ENCODE peak calls at places on chromosomes 1 and 21, in four cellular contexts. Q is ascending aorta; K is A172; E is activated naive CD8-positive, alpha-beta T cell treated with anti-CD3 and anti-CD28 coated beads, Interleukin-2, amount 50 U/mL, for 24 hours. F is an unnamed sample.

GRCh38 chr1:47569681-47570470 is 132.0 kb downstream of the FOXD2 start:
- DNase-seq in K (peak; percentile 91), Q (peak; percentile 31), E (no peak), F (peak; percentile 88)

GRCh38 chr1:107277022-107277421 is 136.2 kb downstream of the NTNG1 start:
- DNase-seq in Q (no peak), E (peak; percentile 3), K (peak; percentile 4), F (peak; percentile 78)

GRCh38 chr1:15816674-15817073 is 9.2 kb upstream of the UQCRHL start:
- DNase-seq in E (no peak), K (no peak), Q (no peak), F (no peak)

GRCh38 chr21:38797470-38797869 is 8.3 kb upstream of the ETS2 start:
- DNase-seq in K (peak; percentile 64), Q (no peak), E (no peak), F (peak; percentile 87)

GRCh38 chr1:10057305-10057704 is 24.5 kb downstream of the UBE4B start:
- DNase-seq in K (peak; percentile 37), E (no peak), Q (no peak), F (no peak)

GRCh38 chr1:193799948-193800690 is 613.7 kb upstream of the B3GALT2 start:
- DNase-seq in Q (no peak), E (no peak), K (peak; percentile 69), F (no peak)

GRCh38 chr1:203650012-203650836 is 23.6 kb downstream of the ATP2B4 start:
- DNase-seq in Q (no peak), K (no peak), E (peak; percentile 75), F (peak; percentile 86)

GRCh38 chr1:30665621-30666020 is 57.8 kb downstream of the MATN1 start:
- DNase-seq in E (no peak), Q (no peak), K (no peak), F (no peak)

GRCh38 chr1:5566924-5567323 is 425.3 kb downstream of the NPHP4 start:
- DNase-seq in Q (no peak), E (no peak), K (no peak), F (no peak)

GRCh38 chr1:32273389-32274208 is 18.3 kb upstream of the HDAC1 start:
- DNase-seq in K (peak; percentile 41), E (peak; percentile 79), Q (no peak), F (peak; percentile 63)

GRCh38 chr21:32726742-32727477 is 903 bp downstream of the SYNJ1 start:
- DNase-seq in Q (no peak), E (no peak), K (peak; percentile 26), F (peak; percentile 46)

GRCh38 chr1:53584446-53585102 is 125.4 kb downstream of the DMRTB1 start:
- DNase-seq in Q (no peak), E (no peak), K (no peak), F (no peak)

GRCh38 chr1:76961181-76961580 is 93.9 kb downstream of the ST6GALNAC5 start:
- DNase-seq in Q (no peak), E (no peak), K (no peak), F (no peak)

GRCh38 chr1:2528016-2528415 is 1.6 kb upstream of the PANK4 start:
- DNase-seq in K (no peak), Q (no peak), E (no peak), F (no peak)

GRCh38 chr1:30912203-30912602 is 3.6 kb upstream of the SDC3 start:
- DNase-seq in E (peak; percentile 18), K (no peak), Q (no peak), F (no peak)

GRCh38 chr21:41924355-41924754 is 29.5 kb downstream of the C2CD2 start:
- DNase-seq in K (no peak), E (no peak), Q (no peak), F (no peak)

GRCh38 chr1:85581802-85582686 is 1.5 kb downstream of the CCN1 start:
- DNase-seq in E (no peak), Q (no peak), K (peak; percentile 30), F (peak; percentile 72)

GRCh38 chr1:108570128-108570527 is 10.2 kb downstream of the EEIG2 start:
- DNase-seq in K (peak; percentile 19), Q (no peak), E (no peak), F (no peak)

GRCh38 chr1:236354330-236355147 is 39.5 kb upstream of the EDARADD start:
- DNase-seq in K (peak; percentile 90), Q (no peak), E (no peak), F (no peak)

GRCh38 chr1:58166417-58166816 is 380.1 kb downstream of the OMA1 start:
- DNase-seq in Q (no peak), K (no peak), E (no peak), F (no peak)

F was measured in hepatocyte.